ENCODE peak calls at places on chromosomes 4 and X, in four cellular contexts. One of them, this sample, is unnamed.

GRCh38 chr4:95255396-95256107 is 293.2 kb downstream of the UNC5C start:
- DNase-seq in neural progenitor cell: no peak
- DNase-seq in left lung: no peak
- DNase-seq in breast epithelium: no peak
- DNase-seq in this sample: peak; percentile 84

GRCh38 chr4:22457348-22457747 is 58.5 kb downstream of the ADGRA3 start:
- DNase-seq in left lung: no peak
- DNase-seq in neural progenitor cell: no peak
- DNase-seq in breast epithelium: no peak
- DNase-seq in this sample: no peak

GRCh38 chrX:20515841-20516461 is 249.2 kb upstream of the RPS6KA3 start:
- DNase-seq in left lung: no peak
- DNase-seq in neural progenitor cell: no peak
- DNase-seq in breast epithelium: no peak
- DNase-seq in this sample: peak; percentile 32

GRCh38 chrX:5979338-5979737 is 249.3 kb downstream of the NLGN4X start:
- DNase-seq in breast epithelium: no peak
- DNase-seq in neural progenitor cell: no peak
- DNase-seq in left lung: no peak
- DNase-seq in this sample: no peak

GRCh38 chr4:106585920-106586349 is 217.4 kb upstream of the GIMD1 start:
- DNase-seq in neural progenitor cell: no peak
- DNase-seq in left lung: no peak
- DNase-seq in breast epithelium: no peak
- DNase-seq in this sample: no peak

GRCh38 chrX:372856-373640 is 13.7 kb downstream of the PPP2R3B start:
- DNase-seq in neural progenitor cell: peak; percentile 24
- DNase-seq in breast epithelium: no peak
- DNase-seq in left lung: no peak
- DNase-seq in this sample: peak; percentile 29

GRCh38 chrX:154594491-154594890 is 9.6 kb downstream of the CTAG1A start:
- DNase-seq in left lung: no peak
- DNase-seq in neural progenitor cell: no peak
- DNase-seq in breast epithelium: no peak
- DNase-seq in this sample: no peak

GRCh38 chr4:90318208-90318607 is 191.0 kb downstream of the CCSER1 start:
- DNase-seq in neural progenitor cell: no peak
- DNase-seq in breast epithelium: no peak
- DNase-seq in left lung: no peak
- DNase-seq in this sample: no peak

GRCh38 chr4:129362685-129363274 is 266.8 kb downstream of the C4orf33 start:
- DNase-seq in neural progenitor cell: peak; percentile 85
- DNase-seq in breast epithelium: no peak
- DNase-seq in left lung: no peak
- DNase-seq in this sample: peak; percentile 86

GRCh38 chrX:136202889-136203288 is 48.3 kb downstream of the MAP7D3 start:
- DNase-seq in neural progenitor cell: no peak
- DNase-seq in breast epithelium: no peak
- DNase-seq in left lung: no peak
- DNase-seq in this sample: no peak

GRCh38 chrX:136203438-136203837 is 47.8 kb downstream of the MAP7D3 start:
- DNase-seq in breast epithelium: no peak
- DNase-seq in neural progenitor cell: no peak
- DNase-seq in left lung: no peak
- DNase-seq in this sample: no peak

GRCh38 chrX:136205882-136206281 is 45.3 kb downstream of the MAP7D3 start:
- DNase-seq in left lung: no peak
- DNase-seq in neural progenitor cell: peak; percentile 13
- DNase-seq in breast epithelium: no peak
- DNase-seq in this sample: no peak

GRCh38 chrX:136206916-136207315 is 44.3 kb downstream of the MAP7D3 start:
- DNase-seq in neural progenitor cell: no peak
- DNase-seq in left lung: no peak
- DNase-seq in breast epithelium: no peak
- DNase-seq in this sample: no peak

GRCh38 chrX:136204571-136204970 is 46.6 kb downstream of the MAP7D3 start:
- DNase-seq in neural progenitor cell: peak; percentile 3
- DNase-seq in left lung: peak; percentile 52
- DNase-seq in breast epithelium: no peak
- DNase-seq in this sample: no peak
- H3K4me1 ChIP-seq in neural progenitor cell: no peaks in the 10 kb centered on the region
- H3K4me1 ChIP-seq in left lung: peaks cover 10% of the 10 kb centered on the region
- H3K4me1 ChIP-seq in breast epithelium: no peaks in the 10 kb centered on the region
- H3K4me1 ChIP-seq in this sample: no peaks in the 10 kb centered on the region

GRCh38 chr4:41256740-41257256 is at the start of gene UCHL1:
- DNase-seq in neural progenitor cell: peak; percentile 97
- DNase-seq in breast epithelium: no peak
- DNase-seq in left lung: peak; percentile 39
- DNase-seq in this sample: peak; percentile 80

GRCh38 chr4:41258783-41259182 is 2.1 kb downstream of the UCHL1 start:
- DNase-seq in left lung: no peak
- DNase-seq in neural progenitor cell: peak; percentile 69
- DNase-seq in breast epithelium: no peak
- DNase-seq in this sample: peak; percentile 75

GRCh38 chr4:41257901-41258300 is 1.2 kb downstream of the UCHL1 start:
- DNase-seq in neural progenitor cell: peak; percentile 57
- DNase-seq in left lung: no peak
- DNase-seq in breast epithelium: no peak
- DNase-seq in this sample: no peak

GRCh38 chr4:41257257-41257900 is 651 bp downstream of the UCHL1 start:
- DNase-seq in left lung: peak; percentile 40
- DNase-seq in breast epithelium: no peak
- DNase-seq in neural progenitor cell: peak; percentile 79
- DNase-seq in this sample: peak; percentile 47

GRCh38 chr4:41256131-41256739 is 493 bp upstream of the UCHL1 start:
- DNase-seq in neural progenitor cell: peak; percentile 56
- DNase-seq in breast epithelium: no peak
- DNase-seq in left lung: no peak
- DNase-seq in this sample: peak; percentile 9
- H3K27ac ChIP-seq in neural progenitor cell: no peak overlapping the region
- H3K27ac ChIP-seq in breast epithelium: no peak overlapping the region
- H3K27ac ChIP-seq in left lung: no peak overlapping the region
- H3K27ac ChIP-seq in this sample: no peak overlapping the region

DNA sequence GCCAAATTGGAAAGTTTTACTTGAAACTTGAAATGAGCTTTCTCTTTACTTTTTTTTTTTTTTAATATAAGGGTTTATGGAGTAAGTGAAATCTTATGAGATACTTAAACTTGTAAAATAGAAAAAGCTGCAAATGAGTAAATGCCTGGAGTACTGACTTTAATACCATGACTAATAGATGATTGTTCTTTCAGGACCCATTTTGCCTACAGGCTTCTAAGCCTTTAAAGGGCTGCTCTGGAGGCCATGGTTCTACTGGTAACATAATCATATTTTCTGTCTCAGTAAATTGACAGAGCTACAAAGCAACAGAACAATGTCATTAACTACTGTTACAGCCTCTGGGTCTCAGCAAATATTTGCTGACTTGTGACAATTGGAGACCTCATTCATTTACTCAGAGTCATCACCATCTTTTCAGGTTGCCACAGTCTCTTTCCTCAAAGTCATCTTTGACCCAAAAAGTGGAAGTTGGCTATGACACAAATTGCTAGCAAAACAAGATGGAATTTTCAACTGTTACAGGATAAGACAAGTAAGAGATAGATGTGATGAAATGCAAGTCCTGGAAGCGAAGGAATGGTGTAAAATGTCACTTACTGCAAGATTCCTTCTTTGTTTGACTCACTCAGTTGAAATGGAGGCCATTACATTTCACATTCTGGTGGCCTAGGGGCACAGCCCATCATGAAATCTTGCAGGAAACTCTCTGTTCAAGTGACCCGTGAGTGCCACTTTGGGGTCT is 132.7 kb downstream of the BTC start:
- DNase-seq in neural progenitor cell: no peak
- DNase-seq in breast epithelium: no peak
- DNase-seq in left lung: no peak
- DNase-seq in this sample: no peak
- H3K4me1 ChIP-seq in neural progenitor cell: peaks cover 13% of the 10 kb centered on the region
- H3K4me1 ChIP-seq in breast epithelium: no peaks in the 10 kb centered on the region
- H3K4me1 ChIP-seq in left lung: peaks cover 5% of the 10 kb centered on the region
- H3K4me1 ChIP-seq in this sample: no peaks in the 10 kb centered on the region

DNA sequence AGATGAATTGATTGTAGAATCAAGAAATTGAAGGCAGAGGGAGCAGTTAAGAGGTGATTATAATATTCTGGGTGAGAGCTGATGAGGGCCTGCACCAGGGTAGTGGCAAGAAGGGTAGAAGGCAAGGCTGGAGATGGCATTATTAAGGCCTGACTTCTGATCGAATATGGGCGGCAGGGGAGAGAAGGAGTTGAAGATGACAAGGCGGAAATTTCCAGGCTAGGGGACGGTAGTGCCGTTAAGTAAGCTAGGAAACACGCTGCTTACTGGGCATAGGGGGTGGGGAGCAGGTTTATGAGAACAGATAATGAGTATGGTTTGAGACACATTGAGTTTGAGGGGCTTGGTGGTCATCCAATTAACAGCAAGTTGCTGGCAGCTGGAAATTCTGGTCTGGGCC is 19.5 kb downstream of the BCORL1 start:
- DNase-seq in left lung: no peak
- DNase-seq in breast epithelium: no peak
- DNase-seq in neural progenitor cell: no peak
- DNase-seq in this sample: no peak
- H3K27ac ChIP-seq in left lung: no peak overlapping the region
- H3K27ac ChIP-seq in breast epithelium: no peak overlapping the region
- H3K27ac ChIP-seq in neural progenitor cell: no peak overlapping the region
- H3K27ac ChIP-seq in this sample: no peak overlapping the region

This sample was measured in cardiac muscle cell.